ENCODE peak calls at places on chromosomes 13 and 19, in four cellular contexts. U is SK-N-SH, B is H1, Y is K562. A is an unnamed sample.

GRCh38 chr19:57788114-57788692 is 18.7 kb downstream of the ZNF586 start:
- DNase-seq in U (no peak), B (no peak), Y (no peak), A (no peak)

GRCh38 chr19:33697766-33698165 is 76.0 kb downstream of the CHST8 start:
- DNase-seq in U (no peak), B (no peak), Y (no peak), A (no peak)

GRCh38 chr19:43599635-43600295 is 3.4 kb downstream of the ZNF576 start:
- DNase-seq in U (no peak), B (no peak), Y (no peak), A (no peak)

GRCh38 chr13:43915451-43915850 is 35.7 kb downstream of the LACC1 start:
- DNase-seq in U (no peak), B (no peak), Y (no peak), A (no peak)

GRCh38 chr13:113178070-113178895 is 19.8 kb downstream of the PROZ start:
- DNase-seq in U (peak), B (no peak), Y (no peak), A (no peak)

GRCh38 chr13:114257014-114257413 is 22.3 kb downstream of the CDC16 start:
- DNase-seq in U (no peak), B (no peak), Y (no peak), A (peak)

GRCh38 chr19:1860133-1860775 is 3.1 kb downstream of the KLF16 start:
- DNase-seq in U (peak), B (no peak), Y (no peak), A (peak)

GRCh38 chr19:47369923-47370625 is 21.0 kb downstream of the DHX34 start:
- DNase-seq in U (no peak), B (no peak), Y (no peak), A (no peak)

GRCh38 chr13:39597828-39598227 is 5.2 kb downstream of the LHFPL6 start:
- DNase-seq in U (no peak), B (no peak), Y (no peak), A (no peak)

GRCh38 chr13:65468628-65469027 is 1761.5 kb downstream of the PCDH9 start:
- DNase-seq in U (no peak), B (no peak), Y (no peak), A (no peak)

GRCh38 chr13:29771247-29771646 is 79.2 kb downstream of the UBL3 start:
- DNase-seq in U (peak), B (no peak), Y (no peak), A (no peak)

DNA sequence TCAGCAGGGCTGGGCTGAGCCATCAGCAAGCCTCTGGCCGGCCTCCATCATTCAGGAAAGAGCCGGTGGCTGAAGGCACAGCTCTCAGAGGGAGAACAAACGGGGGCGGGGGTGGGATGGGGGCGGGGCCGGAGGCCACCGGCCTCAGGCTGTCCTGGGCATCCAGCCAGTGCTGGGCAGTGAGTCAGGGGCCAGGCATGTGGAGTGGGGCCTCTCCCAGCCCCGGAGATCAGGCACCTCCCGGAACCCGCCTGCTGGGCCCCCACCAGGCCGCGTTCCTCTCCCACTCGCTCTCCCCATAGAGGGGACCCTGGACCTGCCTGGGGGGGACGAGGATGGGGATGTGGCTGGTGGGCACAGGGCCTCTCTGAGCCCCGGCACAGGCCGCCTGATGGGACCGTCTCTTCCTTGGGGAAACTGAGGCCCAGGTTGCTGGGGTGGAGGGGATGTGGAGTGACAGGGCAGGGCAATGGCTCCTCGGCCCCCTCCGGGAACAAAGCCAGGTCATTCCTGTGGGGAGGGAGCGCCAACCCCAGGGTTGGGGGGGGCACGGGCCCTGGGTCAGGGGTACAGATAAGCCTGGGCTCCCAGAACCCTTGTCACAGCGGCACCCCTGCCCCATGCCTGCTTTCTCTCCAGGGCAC is 12.9 kb downstream of the SPC24 start:
- DNase-seq in U (peak), B (no peak), Y (peak), A (peak)
- TF ChIP-seq TEAD4 in U (peak), B (no peak), Y (peak), A (no peak)

DNA sequence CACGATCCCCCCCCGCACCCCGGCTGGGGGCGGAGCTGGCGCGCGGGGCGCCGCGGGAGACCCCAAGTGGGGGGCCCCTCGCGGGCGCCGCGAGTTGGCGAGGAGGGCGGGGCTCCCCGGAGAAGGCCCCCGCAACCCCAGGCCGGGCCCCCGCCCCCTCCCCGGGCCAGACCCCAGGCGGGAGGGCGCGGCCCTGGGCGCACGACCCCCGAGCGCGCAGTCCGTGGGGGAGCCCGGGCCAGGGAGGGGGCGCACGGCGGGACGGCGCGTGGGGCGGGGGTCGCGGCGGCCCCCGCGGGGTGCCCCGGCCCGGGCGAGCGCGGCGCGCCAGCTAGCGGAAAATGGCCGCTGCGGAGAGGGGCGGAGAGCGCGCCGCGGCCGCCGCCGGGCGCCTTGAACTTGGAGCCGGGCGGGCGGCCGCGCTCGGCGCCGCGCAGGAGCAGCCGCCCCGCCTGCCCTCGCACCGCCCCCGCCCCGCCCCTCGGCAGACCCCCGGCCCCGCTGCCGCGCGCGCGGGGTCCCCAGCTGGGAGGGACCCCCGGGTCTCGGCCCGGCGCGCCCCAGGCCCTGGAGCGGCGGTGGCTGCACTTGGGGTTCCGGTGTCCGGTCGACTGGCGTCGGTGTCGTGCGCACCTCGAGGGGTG is 6.4 kb upstream of the NFIC start:
- DNase-seq in U (peak), B (no peak), Y (peak), A (no peak)
- TF ChIP-seq TEAD4 in U (no peak), B (no peak), Y (no peak), A (no peak)

GRCh38 chr19:29831041-29831548 is 19.3 kb downstream of the CCNE1 start:
- DNase-seq in U (no peak), B (no peak), Y (no peak), A (no peak)
- TF ChIP-seq TEAD4 in U (no peak), B (no peak), Y (no peak), A (no peak)

GRCh38 chr19:41376241-41376997 is at the start of gene TMEM91:
- DNase-seq in U (peak), B (no peak), Y (peak), A (peak)

GRCh38 chr19:41371541-41371940 is 4.8 kb upstream of the TMEM91 start:
- DNase-seq in U (no peak), B (no peak), Y (no peak), A (no peak)

GRCh38 chr19:41377977-41378707 is 1.8 kb downstream of the TMEM91 start:
- DNase-seq in U (peak), B (peak), Y (peak), A (peak)

GRCh38 chr19:41376998-41377365 is 649 bp downstream of the TMEM91 start:
- DNase-seq in U (no peak), B (no peak), Y (no peak), A (no peak)

GRCh38 chr19:41373993-41374392 is 2.3 kb upstream of the TMEM91 start:
- DNase-seq in U (peak), B (no peak), Y (no peak), A (no peak)
- TF ChIP-seq TEAD4 in U (peak), B (no peak), Y (no peak), A (no peak)